ENCODE peak calls at places on chromosomes 3 and 15, in ten cellular contexts. A, C, E, W, Q, D, I, L, G and B are unnamed samples.

GRCh38 chr15:85785887-85786777 is 8.6 kb downstream of the KLHL25 start:
- DNase-seq in E (no peak), G (peak), C (no peak), Q (peak), A (no peak), D (peak), I (no peak), L (peak), W (no peak), B (no peak)

GRCh38 chr15:28902856-28903255 is 17.1 kb downstream of the APBA2 start:
- DNase-seq in A (no peak), I (no peak), L (no peak), C (no peak), G (no peak), Q (no peak), D (no peak), E (no peak), W (no peak), B (no peak)

GRCh38 chr15:78804391-78804792 is 6.9 kb downstream of the ADAMTS7 start:
- DNase-seq in I (no peak), A (peak), C (no peak), W (no peak), G (no peak), E (no peak), L (no peak), Q (no peak), D (no peak), B (peak)

GRCh38 chr3:155391104-155391503 is 97.6 kb upstream of the STRIT1 start:
- DNase-seq in Q (peak), W (no peak), L (peak), I (no peak), D (no peak), C (no peak), A (no peak), E (no peak), G (no peak), B (no peak)

GRCh38 chr3:126205717-126206655 is 25.6 kb upstream of the ALDH1L1 start:
- DNase-seq in A (no peak), C (no peak), D (no peak), I (no peak), G (no peak), Q (peak), L (no peak), E (no peak), W (no peak), B (no peak)

GRCh38 chr3:146780251-146780650 is 175.1 kb upstream of the PLSCR5 start:
- DNase-seq in G (no peak), W (no peak), C (no peak), A (no peak), I (no peak), L (peak), E (no peak), D (no peak), Q (peak), B (no peak)

GRCh38 chr15:75346796-75347221 is at the start of gene NEIL1:
- DNase-seq in L (no peak), C (no peak), I (no peak), A (no peak), Q (no peak), D (peak), G (peak), W (no peak), E (peak), B (no peak)

GRCh38 chr15:45197512-45197911 is 9.7 kb upstream of the SHF start:
- DNase-seq in G (no peak), L (no peak), C (no peak), A (no peak), W (no peak), I (no peak), Q (no peak), E (no peak), D (no peak), B (no peak)

GRCh38 chr3:16770021-16770420 is 114.7 kb upstream of the PLCL2 start:
- DNase-seq in Q (peak), I (peak), G (no peak), D (no peak), W (no peak), A (no peak), C (no peak), L (no peak), E (no peak), B (no peak)

GRCh38 chr3:185063431-185063830 is 89.4 kb downstream of the C3orf70 start:
- DNase-seq in W (no peak), D (no peak), L (no peak), Q (no peak), I (no peak), E (no peak), A (no peak), C (no peak), G (no peak), B (no peak)

GRCh38 chr15:31470756-31471155 is 144.1 kb downstream of the KLF13 start:
- DNase-seq in C (no peak), L (no peak), D (no peak), I (no peak), W (no peak), Q (no peak), G (no peak), A (no peak), E (no peak), B (peak)

GRCh38 chr3:134134240-134134639 is 104.5 kb upstream of the SLCO2A1 start:
- DNase-seq in E (no peak), L (no peak), C (no peak), W (no peak), G (no peak), D (no peak), Q (peak), A (no peak), I (no peak), B (no peak)

GRCh38 chr3:5426094-5426883 is 238.8 kb downstream of the EDEM1 start:
- DNase-seq in I (peak), L (peak), E (peak), D (peak), G (peak), Q (peak), C (peak), W (peak), A (peak), B (no peak)

GRCh38 chr3:52433328-52434060 is 11.4 kb downstream of the SEMA3G start:
- DNase-seq in I (no peak), Q (no peak), A (no peak), D (no peak), C (no peak), W (no peak), L (peak), E (peak), G (no peak), B (no peak)

DNA sequence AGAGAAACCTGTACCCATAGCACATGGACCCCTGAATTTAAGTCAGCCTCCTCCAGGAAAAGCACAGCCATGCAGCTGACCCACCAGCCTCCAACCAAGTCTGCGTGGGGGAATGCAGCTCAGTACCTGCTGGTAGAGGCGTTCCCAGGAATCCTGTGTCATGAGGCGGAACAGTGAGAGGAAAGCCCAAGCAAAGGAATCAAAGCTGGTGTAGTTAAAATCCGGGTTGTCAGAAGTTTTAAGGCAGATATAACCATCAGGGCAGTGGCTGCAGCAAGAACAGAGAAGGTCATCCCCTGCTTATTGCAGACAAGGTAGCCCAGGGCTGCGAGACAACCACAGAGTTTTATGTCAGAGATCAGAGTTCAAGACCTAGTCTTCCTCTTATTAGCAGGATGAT is 59.1 kb downstream of the SCN10A start:
- DNase-seq in G (no peak), Q (no peak), E (no peak), L (no peak), W (no peak), D (no peak), A (no peak), I (no peak), C (no peak), B (no peak)
- TF ChIP-seq CTCF in G (no peak), Q (no peak), E (no peak), L (no peak), W (no peak), D (no peak), A (no peak), I (no peak), C (no peak), B (no peak)

GRCh38 chr3:176766862-176767261 is 430.4 kb downstream of the TBL1XR1 start:
- DNase-seq in Q (no peak), W (no peak), A (no peak), D (no peak), L (no peak), G (no peak), C (no peak), E (no peak), I (no peak), B (no peak)
- TF ChIP-seq CTCF in Q (no peak), W (no peak), A (no peak), D (no peak), L (no peak), G (no peak), C (no peak), E (no peak), I (no peak), B (no peak)

GRCh38 chr15:49875392-49875791 is 243.6 kb downstream of the ATP8B4 start:
- DNase-seq in D (peak), W (no peak), C (no peak), L (no peak), I (no peak), Q (no peak), E (no peak), G (no peak), A (no peak), B (no peak)

GRCh38 chr15:49876401-49877038 is 242.5 kb downstream of the ATP8B4 start:
- DNase-seq in L (peak), G (no peak), A (peak), D (no peak), Q (no peak), C (no peak), E (no peak), I (no peak), W (no peak), B (no peak)

GRCh38 chr15:49881433-49881832 is 237.6 kb downstream of the ATP8B4 start:
- DNase-seq in I (no peak), L (no peak), D (no peak), G (no peak), E (no peak), W (no peak), C (no peak), A (no peak), Q (no peak), B (no peak)

GRCh38 chr15:49877871-49878511 is 241.0 kb downstream of the ATP8B4 start:
- DNase-seq in Q (peak), A (no peak), L (peak), G (no peak), D (no peak), C (no peak), E (no peak), I (no peak), W (no peak), B (no peak)

DNA sequence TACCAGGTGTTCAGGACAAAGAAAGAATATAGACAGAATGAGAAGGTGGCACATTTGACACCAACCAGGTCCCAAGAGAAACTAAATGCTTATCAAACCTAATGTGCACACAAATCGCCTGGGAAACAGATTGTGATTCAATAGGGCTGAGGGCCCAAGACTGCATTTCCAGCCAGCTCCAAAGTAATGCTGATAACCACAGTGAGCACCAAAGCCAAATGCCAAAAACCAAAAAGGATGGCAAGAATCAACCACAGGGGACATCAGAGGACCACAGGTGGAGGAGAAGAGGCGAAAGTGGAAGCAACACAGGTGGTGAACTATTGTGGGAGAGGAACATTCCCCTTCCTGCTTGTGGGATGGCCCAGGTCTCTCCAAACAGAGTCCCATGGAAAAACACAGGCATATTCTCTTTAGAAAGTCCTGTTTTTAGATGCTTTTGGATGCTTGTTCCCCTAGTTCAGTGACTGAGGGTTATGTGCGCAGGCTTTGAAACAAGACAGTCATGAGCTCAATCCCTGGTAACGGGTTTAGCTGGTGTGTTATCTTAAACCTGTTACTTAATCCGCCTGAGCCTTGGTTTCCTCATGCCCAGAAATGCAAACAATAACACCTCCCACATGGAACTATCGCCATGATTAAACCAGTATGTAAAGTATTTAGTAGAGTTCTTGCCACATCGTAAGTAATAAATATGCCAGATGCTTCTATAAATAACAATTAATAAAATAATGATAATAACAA is 241.7 kb downstream of the ATP8B4 start:
- DNase-seq in I (no peak), A (no peak), L (peak), Q (peak), E (no peak), W (no peak), D (no peak), G (no peak), C (no peak), B (no peak)
- TF ChIP-seq CTCF in I (no peak), A (peak), L (no peak), Q (no peak), E (no peak), W (no peak), D (no peak), G (no peak), C (no peak), B (no peak)

GRCh38 chr3:99637041-99637380 is 1.4 kb upstream of the COL8A1 start:
- DNase-seq in W (no peak), Q (no peak), G (no peak), L (peak), A (no peak), C (no peak), I (no peak), D (no peak), E (no peak), B (no peak)
- TF ChIP-seq CTCF in W (no peak), Q (peak), G (no peak), L (no peak), A (no peak), C (no peak), I (no peak), D (no peak), E (no peak), B (peak)